ENCODE peak calls at places on chromosomes 2 and 18, in four cellular contexts. U is neural crest cell; J is stimulated activated naive CD8-positive, alpha-beta T cell treated with anti-CD3 and anti-CD28 coated beads, Interleukin-15, Interleukin-2, amounts not matched to agents 100 U/mL and 50 U/mL, for 24 hours; W is T1000. R is an unnamed sample.

GRCh38 chr2:159283529-159283928 is 3.0 kb downstream of the WDSUB1 start:
- DNase-seq in U (no peak), J (no peak), W (no peak), R (no peak)

GRCh38 chr2:36951574-36951973 is 14.8 kb downstream of the STRN start:
- DNase-seq in U (no peak), J (no peak), W (no peak), R (no peak)

GRCh38 chr2:207258191-207258991 is 92.6 kb upstream of the KLF7 start:
- DNase-seq in U (no peak), J (no peak), W (peak; percentile 93), R (peak; percentile 84)

GRCh38 chr18:28574175-28574574 is 397.2 kb upstream of the CDH2 start:
- DNase-seq in U (no peak), J (no peak), W (no peak), R (no peak)

GRCh38 chr2:173884403-173884802 is 80.8 kb downstream of the SP3 start:
- DNase-seq in U (no peak), J (peak; percentile 16), W (no peak), R (no peak)

GRCh38 chr2:231665208-231665921 is 43.0 kb upstream of the PTMA start:
- DNase-seq in U (no peak), J (no peak), W (no peak), R (no peak)

GRCh38 chr18:58095251-58095650 is 51.2 kb downstream of the NEDD4L start:
- DNase-seq in U (no peak), J (no peak), W (no peak), R (no peak)

GRCh38 chr18:69399253-69399652 is 1.4 kb upstream of the DOK6 start:
- DNase-seq in U (no peak), J (no peak), W (no peak), R (no peak)

GRCh38 chr2:2743164-2743571 is 412.1 kb upstream of the MYT1L start:
- DNase-seq in U (no peak), J (no peak), W (no peak), R (no peak)

GRCh38 chr2:209314641-209315040 is 109.2 kb upstream of the MAP2 start:
- DNase-seq in U (no peak), J (no peak), W (no peak), R (no peak)

GRCh38 chr18:76228716-76229115 is 266.3 kb downstream of the ZNF516 start:
- DNase-seq in U (no peak), J (no peak), W (no peak), R (no peak)

GRCh38 chr18:25724997-25725396 is 365.4 kb downstream of the SS18 start:
- DNase-seq in U (no peak), J (no peak), W (no peak), R (no peak)

GRCh38 chr2:68449395-68449678 is 17.8 kb downstream of the FBXO48 start:
- DNase-seq in U (no peak), J (no peak), W (no peak), R (no peak)

GRCh38 chr18:31100598-31101147 is 1.5 kb downstream of the DSC2 start:
- DNase-seq in U (no peak), J (no peak), W (no peak), R (no peak)

GRCh38 chr2:199932312-199932855 is 21.3 kb downstream of the C2orf69 start:
- DNase-seq in U (no peak), J (no peak), W (no peak), R (no peak)

GRCh38 chr18:33051397-33051796 is 278.6 kb upstream of the KLHL14 start:
- DNase-seq in U (no peak), J (no peak), W (no peak), R (no peak)

GRCh38 chr2:198073253-198073652 is 268.9 kb downstream of the PLCL1 start:
- DNase-seq in U (no peak), J (no peak), W (no peak), R (no peak)

R was measured in kidney.